ENCODE peak calls at places on chromosomes 13 and 19, in four cellular contexts. One of them, this sample, is unnamed.

GRCh38 chr13:53007872-53008271 is 20.7 kb upstream of the OLFM4 start:
- DNase-seq in glomerular endothelial cell: no peak
- DNase-seq in epithelial cell of esophagus: no peak
- DNase-seq in fibroblast of mammary gland: no peak
- DNase-seq in this sample: no peak

GRCh38 chr19:34041922-34042521 is 130.3 kb upstream of the LSM14A start:
- DNase-seq in glomerular endothelial cell: no peak
- DNase-seq in fibroblast of mammary gland: peak; percentile 47
- DNase-seq in epithelial cell of esophagus: no peak
- DNase-seq in this sample: peak; percentile 43

GRCh38 chr19:17332677-17333581 is 1.7 kb downstream of the ANO8 start:
- DNase-seq in epithelial cell of esophagus: peak; percentile 66
- DNase-seq in fibroblast of mammary gland: peak; percentile 63
- DNase-seq in glomerular endothelial cell: no peak
- DNase-seq in this sample: peak; percentile 41

GRCh38 chr13:49214917-49215376 is 5.2 kb upstream of the MLNR start:
- DNase-seq in glomerular endothelial cell: no peak
- DNase-seq in epithelial cell of esophagus: peak; percentile 23
- DNase-seq in fibroblast of mammary gland: no peak
- DNase-seq in this sample: no peak

GRCh38 chr13:114104626-114105350 is 27.6 kb downstream of the RASA3 start:
- DNase-seq in glomerular endothelial cell: no peak
- DNase-seq in fibroblast of mammary gland: no peak
- DNase-seq in epithelial cell of esophagus: no peak
- DNase-seq in this sample: no peak

GRCh38 chr13:70604448-70604847 is 496.2 kb upstream of the KLHL1 start:
- DNase-seq in glomerular endothelial cell: no peak
- DNase-seq in epithelial cell of esophagus: no peak
- DNase-seq in fibroblast of mammary gland: no peak
- DNase-seq in this sample: no peak

GRCh38 chr19:51688665-51689571 is 4.2 kb upstream of the SPACA6 start:
- DNase-seq in epithelial cell of esophagus: peak; percentile 95
- DNase-seq in fibroblast of mammary gland: peak; percentile 92
- DNase-seq in glomerular endothelial cell: no peak
- DNase-seq in this sample: peak; percentile 99

GRCh38 chr19:29311391-29311790 is 98.4 kb upstream of the UQCRFS1 start:
- DNase-seq in glomerular endothelial cell: no peak
- DNase-seq in epithelial cell of esophagus: no peak
- DNase-seq in fibroblast of mammary gland: no peak
- DNase-seq in this sample: no peak

GRCh38 chr19:10565028-10565566 is 713 bp downstream of the KRI1 start:
- DNase-seq in fibroblast of mammary gland: peak; percentile 40
- DNase-seq in epithelial cell of esophagus: peak; percentile 41
- DNase-seq in glomerular endothelial cell: no peak
- DNase-seq in this sample: no peak

GRCh38 chr13:47897411-47898050 is 103.5 kb downstream of the SUCLA2 start:
- DNase-seq in glomerular endothelial cell: no peak
- DNase-seq in epithelial cell of esophagus: peak; percentile 68
- DNase-seq in fibroblast of mammary gland: peak; percentile 58
- DNase-seq in this sample: no peak